ENCODE peak calls at places on chromosomes 13 and 19, in six cellular contexts. Z is psoas muscle, O is adrenal gland, N is left ventricle myocardium inferior, U is K562, W is SK-N-SH. B is an unnamed sample. For H3K4me1 and H3K27me3, the result is how much of the 10 kb centered on the place peaks cover.

GRCh38 chr19:42113641-42114348 is 18.5 kb downstream of the POU2F2 start:
- DNase-seq in W (no peak), U (no peak), Z (peak), O (no peak), N (no peak), B (peak)

GRCh38 chr13:96052655-96053002 is 572 bp downstream of the UGGT2 start:
- DNase-seq in N (no peak), O (no peak), U (peak), Z (no peak), W (peak), B (no peak)

GRCh38 chr19:2111886-2112285 is 15.2 kb downstream of the IZUMO4 start:
- DNase-seq in W (no peak), O (no peak), U (no peak), N (no peak), Z (no peak), B (no peak)

GRCh38 chr13:80374453-80374852 is 33.5 kb upstream of the SPRY2 start:
- DNase-seq in U (no peak), Z (peak), N (peak), W (no peak), O (no peak), B (no peak)

GRCh38 chr13:91722267-91722884 is 324.0 kb downstream of the GPC5 start:
- DNase-seq in O (no peak), N (no peak), Z (no peak), U (peak), W (peak), B (no peak)

GRCh38 chr13:36818483-36819063 is 449 bp upstream of the RFXAP start:
- DNase-seq in O (no peak), N (no peak), Z (no peak), W (no peak), U (no peak), B (no peak)

GRCh38 chr13:49821216-49821820 is 28.8 kb upstream of the KPNA3 start:
- DNase-seq in O (peak), W (no peak), U (no peak), Z (no peak), N (no peak), B (no peak)

GRCh38 chr13:26914624-26915023 is 154.0 kb upstream of the GPR12 start:
- DNase-seq in U (no peak), N (no peak), W (no peak), Z (no peak), O (no peak), B (peak)

GRCh38 chr13:20230913-20231838 is 943 bp downstream of the GJB6 start:
- DNase-seq in U (no peak), O (no peak), N (no peak), W (no peak), Z (no peak), B (no peak)

GRCh38 chr19:18029617-18030338 is 21.8 kb downstream of the ARRDC2 start:
- DNase-seq in O (peak), N (no peak), Z (peak), W (peak), U (no peak), B (peak)

GRCh38 chr19:42467437-42467760 is 24.7 kb upstream of the CXCL17 start:
- DNase-seq in N (no peak), O (no peak), Z (no peak), W (no peak), U (no peak), B (no peak)

GRCh38 chr13:95307507-95307906 is 6.3 kb upstream of the ABCC4 start:
- DNase-seq in N (no peak), O (no peak), W (no peak), U (no peak), Z (no peak), B (no peak)

GRCh38 chr19:28914173-28914572 is 298.8 kb downstream of the UQCRFS1 start:
- DNase-seq in O (no peak), U (no peak), W (no peak), Z (no peak), N (no peak), B (no peak)

GRCh38 chr13:98142427-98143156 is at the start of gene FARP1:
- DNase-seq in U (peak), Z (peak), N (peak), W (peak), O (peak), B (peak)

GRCh38 chr13:82062772-82063171 is 1721.8 kb upstream of the SPRY2 start:
- DNase-seq in W (no peak), N (no peak), Z (no peak), O (no peak), U (no peak), B (no peak)

GRCh38 chr19:49119411-49120324 is at the start of gene PPFIA3:
- DNase-seq in U (peak), O (peak), N (peak), W (peak), Z (peak), B (peak)

GRCh38 chr19:37986048-37986750 is 79.2 kb downstream of the SIPA1L3 start:
- DNase-seq in W (no peak), Z (no peak), O (no peak), N (no peak), U (no peak), B (no peak)

GRCh38 chr19:12034610-12035009 is 869 bp downstream of the ZNF433 start:
- DNase-seq in O (no peak), Z (no peak), N (no peak), U (no peak), W (peak), B (no peak)

GRCh38 chr13:58953638-58954037 is 1210.1 kb downstream of the DIAPH3 start:
- DNase-seq in U (no peak), O (no peak), N (no peak), W (no peak), Z (no peak), B (peak)

GRCh38 chr13:58960909-58961308 is 1202.8 kb downstream of the DIAPH3 start:
- DNase-seq in O (no peak), U (no peak), Z (no peak), W (peak), N (no peak), B (peak)

GRCh38 chr13:58950911-58951310 is 1212.8 kb downstream of the DIAPH3 start:
- DNase-seq in O (no peak), Z (no peak), U (no peak), N (no peak), W (no peak), B (no peak)

GRCh38 chr13:58955546-58956385 is 1208.0 kb downstream of the DIAPH3 start:
- DNase-seq in W (no peak), Z (no peak), N (no peak), U (no peak), O (no peak), B (no peak)
- H3K4me1 ChIP-seq in W (under half), Z (under half), N (under half), U (under half), O (under half), B (under half)

GRCh38 chr13:48560657-48561337 is 27.9 kb upstream of the RCBTB2 start:
- DNase-seq in U (no peak), W (no peak), N (no peak), O (no peak), Z (no peak), B (no peak)
- H3K27me3 ChIP-seq in U (under half), W (under half), N (under half), O (under half), Z (under half), B (under half)

DNA sequence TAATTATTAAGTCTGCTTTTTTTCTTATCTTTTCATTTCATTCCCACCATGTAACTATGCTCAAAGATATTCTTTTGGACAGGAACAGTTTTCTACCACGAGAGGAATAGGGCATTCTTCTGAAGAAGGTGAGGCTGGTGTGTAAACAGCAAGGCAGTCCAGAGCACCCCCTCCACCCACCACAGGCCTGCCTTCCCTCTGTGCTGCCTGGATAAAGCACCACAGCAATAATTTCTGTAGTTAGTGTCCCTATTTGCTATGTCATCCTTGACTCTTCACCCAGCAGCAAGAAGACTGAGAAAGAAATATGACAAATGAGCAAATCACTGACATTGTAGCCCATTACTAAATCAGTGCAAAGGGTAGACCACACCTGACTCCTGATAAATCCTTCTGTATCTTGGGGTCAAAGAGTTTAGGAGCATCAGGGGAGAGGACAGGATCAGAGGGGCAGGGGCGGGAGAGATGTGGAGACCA is 88.1 kb upstream of the IRS2 start:
- DNase-seq in W (no peak), Z (no peak), O (no peak), N (no peak), U (no peak), B (no peak)
- H3K4me3 ChIP-seq in W (no peak), Z (no peak), O (no peak), N (no peak), U (no peak), B (no peak)

GRCh38 chr13:57996717-57997116 is 365.2 kb downstream of the PCDH17 start:
- DNase-seq in U (no peak), N (no peak), Z (no peak), W (no peak), O (no peak), B (no peak)
- H3K4me1 ChIP-seq in U (under half), N (under half), Z (under half), W (under half), O (under half), B (under half)

GRCh38 chr13:47832458-47832972 is 168.6 kb downstream of the SUCLA2 start:
- DNase-seq in Z (no peak), W (no peak), N (no peak), U (no peak), O (no peak), B (no peak)

GRCh38 chr13:47835470-47836228 is 165.4 kb downstream of the SUCLA2 start:
- DNase-seq in U (no peak), N (no peak), O (no peak), Z (no peak), W (no peak), B (no peak)

GRCh38 chr13:47841131-47841530 is 159.9 kb downstream of the SUCLA2 start:
- DNase-seq in N (no peak), W (no peak), U (no peak), O (no peak), Z (no peak), B (no peak)

GRCh38 chr13:47837906-47838305 is 163.2 kb downstream of the SUCLA2 start:
- DNase-seq in Z (no peak), O (no peak), W (no peak), N (no peak), U (no peak), B (no peak)

DNA sequence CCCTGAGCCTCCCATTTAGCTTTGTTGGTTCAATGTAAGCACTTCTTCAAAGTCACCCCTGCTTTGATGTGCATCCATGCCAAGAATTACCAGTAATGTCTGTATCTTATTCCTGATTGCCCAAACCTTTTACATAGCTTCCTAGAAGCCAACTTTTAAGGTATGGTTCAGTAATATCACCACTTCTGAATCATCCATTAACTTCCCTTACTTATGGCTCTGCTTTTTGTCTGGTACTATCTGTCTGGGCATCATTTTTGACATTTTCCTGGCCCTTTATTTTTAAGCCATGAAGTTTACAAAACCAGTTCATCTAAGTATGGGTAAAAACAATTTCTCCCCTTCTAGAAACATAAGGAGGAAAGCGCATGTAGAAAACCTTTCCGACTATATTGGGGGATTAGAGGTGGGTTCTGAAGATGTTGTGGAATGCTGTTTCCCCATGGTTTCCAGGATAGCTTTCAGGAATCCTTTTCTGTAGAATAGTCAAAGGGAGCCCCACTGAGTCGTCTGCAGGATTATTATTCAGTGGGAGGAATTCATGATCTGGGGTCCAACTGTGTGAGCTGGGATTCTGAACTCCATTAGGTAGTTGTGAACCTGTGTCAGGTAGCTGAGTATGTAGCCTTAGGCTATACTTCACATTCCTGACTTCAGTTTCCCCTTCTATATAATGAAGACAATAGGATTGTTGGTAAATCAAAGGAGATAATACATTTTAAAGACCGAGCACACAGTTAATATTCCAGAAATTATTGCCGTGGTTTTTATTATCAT is 163.8 kb downstream of the SUCLA2 start:
- DNase-seq in O (no peak), Z (no peak), W (no peak), N (no peak), U (no peak), B (no peak)
- H3K27me3 ChIP-seq in O (under half), Z (under half), W (under half), N (under half), U (under half), B (under half)

B was measured in SJCRH30.